ENCODE peak calls at places on chromosome 11, in five cellular contexts. J is OCI-LY7, D is choroid plexus epithelial cell, Y is mesenchymal stem cell, M is pancreas. G is an unnamed sample.

GRCh38 chr11:35391922-35392813 is 27.2 kb downstream of the SLC1A2 start:
- DNase-seq in Y (peak; percentile 82), M (peak; percentile 93), J (peak; percentile 70), D (peak; percentile 93), G (peak; percentile 84)

GRCh38 chr11:65182258-65183170 is 786 bp downstream of the CAPN1 start:
- DNase-seq in D (peak; percentile 20), M (peak; percentile 70), J (peak; percentile 25), Y (peak; percentile 50), G (no peak)

GRCh38 chr11:59728913-59729312 is 15.3 kb upstream of the OR10V1 start:
- DNase-seq in Y (no peak), J (no peak), D (no peak), M (no peak), G (no peak)

GRCh38 chr11:34512810-34513673 is 552 bp downstream of the ELF5 start:
- DNase-seq in J (peak; percentile 52), M (peak; percentile 81), Y (peak; percentile 60), D (peak; percentile 75), G (peak; percentile 54)

GRCh38 chr11:34830035-34830434 is 86.1 kb downstream of the APIP start:
- DNase-seq in J (no peak), Y (no peak), M (no peak), D (no peak), G (no peak)

GRCh38 chr11:35323076-35323868 is 96.1 kb downstream of the SLC1A2 start:
- DNase-seq in Y (no peak), J (no peak), D (no peak), M (no peak), G (peak; percentile 35)

GRCh38 chr11:69899957-69900821 is 81.0 kb upstream of the FGF3 start:
- DNase-seq in Y (peak; percentile 44), J (no peak), D (peak; percentile 35), M (no peak), G (no peak)

GRCh38 chr11:3220521-3221407 is 2.2 kb upstream of the MRGPRG start:
- DNase-seq in D (no peak), J (no peak), Y (no peak), M (peak; percentile 47), G (no peak)

GRCh38 chr11:1934326-1935155 is 12.6 kb upstream of the MRPL23 start:
- DNase-seq in Y (no peak), M (no peak), D (no peak), J (no peak), G (no peak)

GRCh38 chr11:33735166-33735425 is 1.1 kb downstream of the CD59 start:
- DNase-seq in D (no peak), Y (peak; percentile 43), J (peak; percentile 37), M (no peak), G (no peak)

GRCh38 chr11:38208951-38209350 is 1610.9 kb upstream of the RAG2 start:
- DNase-seq in J (no peak), D (no peak), Y (no peak), M (no peak), G (no peak)

GRCh38 chr11:35671396-35672127 is 9.0 kb downstream of the TRIM44 start:
- DNase-seq in D (peak; percentile 11), M (no peak), J (no peak), Y (no peak), G (no peak)

GRCh38 chr11:10381730-10382129 is 73.3 kb upstream of the AMPD3 start:
- DNase-seq in J (no peak), M (no peak), D (peak; percentile 68), Y (no peak), G (peak; percentile 37)

GRCh38 chr11:22828373-22828772 is 1.2 kb downstream of the SVIP start:
- DNase-seq in M (no peak), D (no peak), Y (no peak), J (no peak), G (no peak)

GRCh38 chr11:75583710-75584658 is 21.9 kb downstream of the SERPINH1 start:
- DNase-seq in D (peak; percentile 85), J (no peak), Y (peak; percentile 75), M (peak; percentile 71), G (peak; percentile 61)

GRCh38 chr11:111748035-111748804 is 18.0 kb downstream of the PPP2R1B start:
- DNase-seq in M (no peak), D (no peak), J (no peak), Y (no peak), G (no peak)

GRCh38 chr11:102564110-102564509 is 33.6 kb upstream of the MMP7 start:
- DNase-seq in M (no peak), J (no peak), D (peak; percentile 69), Y (peak; percentile 75), G (peak; percentile 88)

GRCh38 chr11:18729426-18729825 is 3.4 kb upstream of the IGSF22 start:
- DNase-seq in M (no peak), D (no peak), Y (no peak), J (no peak), G (no peak)

GRCh38 chr11:95849087-95849825 is 59.0 kb downstream of the CEP57 start:
- DNase-seq in M (no peak), D (peak; percentile 92), J (peak; percentile 24), Y (peak; percentile 76), G (peak; percentile 82)

GRCh38 chr11:127996825-127997224 is 590.5 kb downstream of the ETS1 start:
- DNase-seq in Y (peak; percentile 6), D (peak; percentile 35), J (no peak), M (no peak), G (peak; percentile 60)

GRCh38 chr11:96288915-96289314 is 54.1 kb downstream of the MAML2 start:
- DNase-seq in J (no peak), Y (no peak), D (no peak), M (no peak), G (no peak)